ENCODE peak calls at places on chromosomes 12 and 14, in nine cellular contexts. M is fibroblast of mammary gland, S is GM13977, L is endothelial cell, A is psoas muscle, E is HFFc6, G is ovary, Z is nephron progenitor cell, D is GM13976. X is an unnamed sample.

GRCh38 chr14:54226103-54226502 is 170.7 kb upstream of the CDKN3 start:
- DNase-seq in M (peak), S (no peak), L (no peak), A (no peak), E (no peak), G (no peak), Z (no peak), D (no peak), X (no peak)

GRCh38 chr12:54425696-54426095 is 6.6 kb upstream of the ITGA5 start:
- DNase-seq in M (peak), S (no peak), L (no peak), A (peak), E (no peak), G (no peak), Z (no peak), D (no peak), X (no peak)

GRCh38 chr12:62163368-62163767 is 96.8 kb upstream of the USP15 start:
- DNase-seq in M (no peak), S (no peak), L (no peak), A (no peak), E (no peak), G (no peak), Z (no peak), D (no peak), X (no peak)

GRCh38 chr14:34355584-34356266 is 106.3 kb downstream of the SPTSSA start:
- DNase-seq in M (peak), S (no peak), L (peak), A (no peak), E (peak), G (no peak), Z (no peak), D (no peak), X (no peak)

GRCh38 chr12:43758247-43758727 is 303 bp downstream of the PUS7L start:
- DNase-seq in M (peak), S (no peak), L (peak), A (peak), E (no peak), G (no peak), Z (no peak), D (no peak), X (no peak)

GRCh38 chr14:90060312-90060964 is 1.4 kb upstream of the KCNK13 start:
- DNase-seq in M (peak), S (peak), L (peak), A (no peak), E (no peak), G (no peak), Z (peak), D (peak), X (peak)

GRCh38 chr14:104030958-104031357 is 54.5 kb upstream of the ASPG start:
- DNase-seq in M (no peak), S (no peak), L (no peak), A (no peak), E (no peak), G (no peak), Z (no peak), D (no peak), X (no peak)

GRCh38 chr12:115305275-115305674 is 621.3 kb upstream of the TBX3 start:
- DNase-seq in M (no peak), S (no peak), L (no peak), A (no peak), E (no peak), G (no peak), Z (no peak), D (no peak), X (no peak)

GRCh38 chr14:68444449-68445168 is 348.3 kb downstream of the ZFP36L1 start:
- DNase-seq in M (peak), S (no peak), L (no peak), A (no peak), E (no peak), G (no peak), Z (no peak), D (no peak), X (no peak)

GRCh38 chr12:92047058-92047826 is 98.4 kb downstream of the BTG1 start:
- DNase-seq in M (no peak), S (no peak), L (no peak), A (no peak), E (no peak), G (no peak), Z (no peak), D (no peak), X (no peak)

GRCh38 chr12:45729233-45730115 is at the start of gene ARID2:
- DNase-seq in M (peak), S (peak), L (peak), A (peak), E (peak), G (peak), Z (peak), D (peak), X (peak)

GRCh38 chr12:107223816-107224215 is 130.5 kb upstream of the CRY1 start:
- DNase-seq in M (peak), S (no peak), L (no peak), A (no peak), E (no peak), G (no peak), Z (no peak), D (no peak), X (no peak)

GRCh38 chr14:69039287-69039628 is 60.2 kb upstream of the ACTN1 start:
- DNase-seq in M (peak), S (no peak), L (no peak), A (no peak), E (peak), G (no peak), Z (no peak), D (no peak), X (no peak)

GRCh38 chr14:22646570-22647254 is 2.6 kb upstream of the OR6J1 start:
- DNase-seq in M (peak), S (no peak), L (no peak), A (no peak), E (peak), G (no peak), Z (no peak), D (no peak), X (no peak)

GRCh38 chr12:57238854-57239554 is 9.5 kb downstream of the SHMT2 start:
- DNase-seq in M (peak), S (peak), L (peak), A (peak), E (peak), G (peak), Z (peak), D (peak), X (peak)

GRCh38 chr14:97120204-97121120 is 323.3 kb downstream of the VRK1 start:
- DNase-seq in M (no peak), S (no peak), L (no peak), A (no peak), E (no peak), G (no peak), Z (no peak), D (no peak), X (no peak)

GRCh38 chr12:89622115-89622514 is 86.5 kb downstream of the ATP2B1 start:
- DNase-seq in M (no peak), S (no peak), L (no peak), A (no peak), E (no peak), G (no peak), Z (no peak), D (no peak), X (no peak)

GRCh38 chr12:113831016-113831415 is 135.1 kb downstream of the RBM19 start:
- DNase-seq in M (peak), S (no peak), L (no peak), A (no peak), E (peak), G (no peak), Z (no peak), D (no peak), X (no peak)

GRCh38 chr12:48189331-48190125 is 6.1 kb downstream of the CCDC184 start:
- DNase-seq in M (peak), S (peak), L (peak), A (no peak), E (peak), G (peak), Z (peak), D (peak), X (peak)

GRCh38 chr12:132460571-132460970 is 29.4 kb upstream of the FBRSL1 start:
- DNase-seq in M (no peak), S (no peak), L (peak), A (no peak), E (no peak), G (no peak), Z (no peak), D (no peak), X (no peak)

GRCh38 chr12:22738945-22739344 is 114.0 kb downstream of the ETNK1 start:
- DNase-seq in M (peak), S (no peak), L (no peak), A (no peak), E (no peak), G (no peak), Z (no peak), D (no peak), X (no peak)

GRCh38 chr14:81164167-81164774 is 56.5 kb downstream of the GTF2A1 start:
- DNase-seq in M (peak), S (peak), L (peak), A (no peak), E (peak), G (no peak), Z (peak), D (peak), X (peak)

GRCh38 chr14:37036669-37037341 is 135.6 kb downstream of the SLC25A21 start:
- DNase-seq in M (peak), S (no peak), L (no peak), A (no peak), E (no peak), G (no peak), Z (no peak), D (no peak), X (no peak)

GRCh38 chr14:49999216-49999761 is 106.4 kb downstream of the ARF6 start:
- DNase-seq in M (peak), S (peak), L (peak), A (peak), E (peak), G (no peak), Z (no peak), D (peak), X (peak)

GRCh38 chr14:67926821-67927220 is 107.2 kb downstream of the RAD51B start:
- DNase-seq in M (no peak), S (no peak), L (no peak), A (no peak), E (no peak), G (no peak), Z (no peak), D (no peak), X (no peak)

GRCh38 chr12:90618606-90619005 is 336.4 kb downstream of the CCER1 start:
- DNase-seq in M (peak), S (no peak), L (no peak), A (no peak), E (no peak), G (no peak), Z (no peak), D (no peak), X (no peak)

GRCh38 chr14:90461425-90461824 is 64.6 kb downstream of the CALM1 start:
- DNase-seq in M (no peak), S (no peak), L (no peak), A (no peak), E (no peak), G (no peak), Z (no peak), D (no peak), X (peak)

GRCh38 chr12:9043766-9044165 is 54.4 kb downstream of the KLRG1 start:
- DNase-seq in M (no peak), S (no peak), L (no peak), A (no peak), E (no peak), G (no peak), Z (no peak), D (no peak), X (no peak)

GRCh38 chr12:29157486-29157946 is 8.4 kb downstream of the FAR2 start:
- DNase-seq in M (peak), S (no peak), L (no peak), A (no peak), E (no peak), G (no peak), Z (no peak), D (no peak), X (no peak)

GRCh38 chr14:65267856-65268255 is 144.7 kb upstream of the FUT8 start:
- DNase-seq in M (no peak), S (no peak), L (no peak), A (no peak), E (no peak), G (no peak), Z (no peak), D (no peak), X (no peak)

GRCh38 chr12:71999795-72000194 is 61.1 kb downstream of the TPH2 start:
- DNase-seq in M (no peak), S (no peak), L (no peak), A (no peak), E (peak), G (no peak), Z (no peak), D (no peak), X (no peak)

GRCh38 chr12:34394211-34395055 is 372.1 kb downstream of the ALG10 start:
- DNase-seq in M (no peak), S (peak), L (no peak), A (peak), E (no peak), G (peak), Z (no peak), D (peak), X (peak)

GRCh38 chr12:26614217-26614616 is 218.8 kb downstream of the ITPR2 start:
- DNase-seq in M (peak), S (no peak), L (peak), A (no peak), E (no peak), G (peak), Z (peak), D (peak), X (peak)

GRCh38 chr14:77018785-77019184 is 9.7 kb downstream of the IRF2BPL start:
- DNase-seq in M (no peak), S (no peak), L (no peak), A (no peak), E (no peak), G (no peak), Z (no peak), D (no peak), X (no peak)

GRCh38 chr14:77012193-77012592 is 16.3 kb downstream of the IRF2BPL start:
- DNase-seq in M (no peak), S (no peak), L (no peak), A (no peak), E (no peak), G (no peak), Z (no peak), D (no peak), X (no peak)

GRCh38 chr14:77011226-77011762 is 17.2 kb downstream of the IRF2BPL start:
- DNase-seq in M (no peak), S (no peak), L (no peak), A (no peak), E (no peak), G (no peak), Z (no peak), D (no peak), X (no peak)

GRCh38 chr14:77014004-77014604 is 14.4 kb downstream of the IRF2BPL start:
- DNase-seq in M (no peak), S (no peak), L (no peak), A (peak), E (no peak), G (peak), Z (peak), D (no peak), X (no peak)

GRCh38 chr14:77014734-77015133 is 13.8 kb downstream of the IRF2BPL start:
- DNase-seq in M (no peak), S (no peak), L (no peak), A (no peak), E (no peak), G (no peak), Z (no peak), D (no peak), X (no peak)
- TF ChIP-seq CTCF in M (no peak), S (no peak), L (no peak), A (no peak), E (no peak), G (no peak), Z (no peak), D (no peak), X (no peak)

DNA sequence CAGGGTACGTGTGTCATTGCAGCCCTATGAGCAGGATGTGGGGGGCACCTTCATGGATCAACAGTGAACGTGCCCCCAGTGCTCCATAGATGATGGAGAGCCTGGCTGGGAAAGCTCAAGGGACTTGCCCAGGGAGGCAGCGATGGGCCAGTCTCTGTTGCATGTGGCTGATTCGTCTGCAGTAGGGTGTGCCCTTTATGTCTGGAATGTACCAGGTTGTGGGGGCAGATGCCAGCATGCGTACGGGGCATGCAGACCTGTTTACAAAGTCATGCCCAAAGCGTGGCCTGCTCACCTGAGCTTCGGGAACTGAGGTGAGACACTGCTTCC is 72.3 kb downstream of the TESC start:
- DNase-seq in M (no peak), S (no peak), L (no peak), A (no peak), E (no peak), G (no peak), Z (no peak), D (no peak), X (no peak)
- TF ChIP-seq CTCF in M (no peak), S (no peak), L (no peak), A (no peak), E (no peak), G (no peak), Z (no peak), D (no peak), X (no peak)

GRCh38 chr12:51538149-51538548 is 52.9 kb upstream of the SCN8A start:
- DNase-seq in M (no peak), S (no peak), L (no peak), A (no peak), E (no peak), G (no peak), Z (no peak), D (no peak), X (no peak)

GRCh38 chr12:51534675-51535074 is 56.4 kb upstream of the SCN8A start:
- DNase-seq in M (no peak), S (no peak), L (no peak), A (no peak), E (no peak), G (no peak), Z (no peak), D (no peak), X (no peak)

GRCh38 chr12:51533799-51534198 is 57.2 kb upstream of the SCN8A start:
- DNase-seq in M (peak), S (no peak), L (no peak), A (no peak), E (no peak), G (no peak), Z (no peak), D (no peak), X (no peak)

GRCh38 chr12:51534216-51534615 is 56.8 kb upstream of the SCN8A start:
- DNase-seq in M (no peak), S (no peak), L (no peak), A (no peak), E (no peak), G (no peak), Z (no peak), D (no peak), X (no peak)

DNA sequence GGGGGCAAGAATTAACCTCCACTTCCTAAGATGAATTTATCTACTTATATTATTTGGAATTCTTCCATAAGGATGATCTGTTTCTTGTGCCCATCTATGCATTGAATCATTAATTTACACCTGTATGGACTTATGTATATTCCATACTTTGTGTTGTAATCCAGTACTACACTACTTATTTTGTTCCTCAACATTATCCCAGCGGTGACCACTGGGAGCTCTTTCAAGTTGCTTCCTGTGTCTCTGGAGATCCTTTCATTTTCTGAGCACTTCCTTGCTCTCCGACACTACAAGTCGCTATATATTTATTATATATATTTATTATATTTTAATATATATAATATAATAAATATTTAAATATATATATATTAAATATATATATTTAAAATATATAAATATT is 54.9 kb upstream of the SCN8A start:
- DNase-seq in M (peak), S (no peak), L (no peak), A (no peak), E (no peak), G (no peak), Z (no peak), D (no peak), X (no peak)
- TF ChIP-seq CTCF in M (peak), S (no peak), L (peak), A (no peak), E (peak), G (no peak), Z (no peak), D (no peak), X (no peak)

DNA sequence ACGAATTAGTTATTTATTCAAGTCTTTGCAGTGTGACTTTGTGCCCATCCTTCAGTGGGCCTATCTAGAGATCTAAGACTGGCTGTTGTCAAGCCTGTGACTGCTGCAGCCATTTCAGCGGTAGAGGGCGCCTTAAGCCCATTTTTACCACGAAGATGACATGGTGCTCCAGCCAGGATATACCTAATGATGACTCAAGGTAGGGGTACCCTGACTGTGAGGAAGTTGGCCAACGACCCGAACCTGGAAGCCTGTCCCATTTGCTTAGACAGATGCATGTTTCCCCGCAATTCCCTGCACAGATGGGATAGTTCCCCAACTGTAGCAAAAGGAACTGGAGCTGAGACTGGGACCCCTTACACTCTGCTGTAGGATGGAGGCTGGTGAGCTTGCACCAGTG is 41.3 kb downstream of the RAB3IP start:
- DNase-seq in M (peak), S (no peak), L (peak), A (no peak), E (peak), G (no peak), Z (peak), D (peak), X (peak)
- TF ChIP-seq CTCF in M (peak), S (peak), L (no peak), A (no peak), E (peak), G (no peak), Z (peak), D (peak), X (no peak)

GRCh38 chr12:70964867-70965469 is 44.4 kb upstream of the PTPRR start:
- DNase-seq in M (no peak), S (no peak), L (no peak), A (no peak), E (no peak), G (no peak), Z (no peak), D (no peak), X (no peak)
- TF ChIP-seq CTCF in M (no peak), S (no peak), L (no peak), A (no peak), E (no peak), G (no peak), Z (no peak), D (no peak), X (no peak)

GRCh38 chr12:96506776-96507175 is 17.4 kb downstream of the CFAP54 start:
- DNase-seq in M (no peak), S (no peak), L (no peak), A (no peak), E (no peak), G (no peak), Z (no peak), D (no peak), X (no peak)

GRCh38 chr12:96513681-96514080 is 24.3 kb downstream of the CFAP54 start:
- DNase-seq in M (peak), S (no peak), L (no peak), A (no peak), E (no peak), G (no peak), Z (no peak), D (no peak), X (no peak)

GRCh38 chr12:96513166-96513565 is 23.8 kb downstream of the CFAP54 start:
- DNase-seq in M (no peak), S (no peak), L (no peak), A (no peak), E (no peak), G (no peak), Z (no peak), D (no peak), X (no peak)

GRCh38 chr12:96514328-96514727 is 25.0 kb downstream of the CFAP54 start:
- DNase-seq in M (no peak), S (peak), L (no peak), A (no peak), E (no peak), G (no peak), Z (no peak), D (peak), X (peak)

GRCh38 chr12:96510306-96510764 is 21.0 kb downstream of the CFAP54 start:
- DNase-seq in M (no peak), S (no peak), L (no peak), A (no peak), E (no peak), G (no peak), Z (no peak), D (no peak), X (no peak)
- TF ChIP-seq CTCF in M (no peak), S (no peak), L (no peak), A (no peak), E (no peak), G (no peak), Z (no peak), D (no peak), X (no peak)

X was measured in GM10248.